ENCODE peak calls at places on chromosomes 2 and 18, in eight cellular contexts. T is Calu3; V is GM12878; Y is A549; G is stimulated activated CD4-positive, alpha-beta T cell treated with anti-CD3 and anti-CD28 coated beads, Interleukin-1b, Interleukin-23, amount 100 ng/mL, for 24 hours; R is ACHN; Q is AG10803; B is DMS153. K is an unnamed sample.

GRCh38 chr18:78514910-78515670 is 464.5 kb upstream of the SALL3 start:
- DNase-seq in V (no peak), B (no peak), G (no peak), Y (no peak), R (no peak), T (no peak), Q (no peak), K (peak)

GRCh38 chr2:23083963-23084362 is 301.0 kb upstream of the KLHL29 start:
- DNase-seq in B (no peak), R (no peak), Y (no peak), T (no peak), V (no peak), Q (no peak), G (no peak), K (no peak)

GRCh38 chr2:234913208-234913626 is 38.6 kb upstream of the SH3BP4 start:
- DNase-seq in R (no peak), G (no peak), T (no peak), B (peak), V (no peak), Q (no peak), Y (no peak), K (no peak)

GRCh38 chr2:121904656-121905055 is 149.2 kb downstream of the TSN start:
- DNase-seq in Y (no peak), Q (no peak), T (no peak), G (no peak), R (no peak), B (peak), V (no peak), K (no peak)

GRCh38 chr18:57438669-57439616 is 3.8 kb downstream of the ONECUT2 start:
- DNase-seq in V (no peak), B (no peak), Y (peak), T (peak), G (no peak), R (peak), Q (no peak), K (no peak)

GRCh38 chr2:173652311-173652710 is 297.6 kb downstream of the CDCA7 start:
- DNase-seq in R (peak), V (no peak), Y (peak), T (peak), B (peak), G (no peak), Q (peak), K (no peak)

GRCh38 chr2:142883526-142883925 is 6.1 kb downstream of the KYNU start:
- DNase-seq in V (no peak), T (no peak), Q (no peak), Y (no peak), B (no peak), R (no peak), G (no peak), K (no peak)

GRCh38 chr2:152433289-152433688 is 98.3 kb downstream of the FMNL2 start:
- DNase-seq in Y (no peak), R (no peak), Q (no peak), G (no peak), V (no peak), T (no peak), B (no peak), K (no peak)

GRCh38 chr18:29147944-29148343 is 971.0 kb upstream of the CDH2 start:
- DNase-seq in Q (peak), V (no peak), T (no peak), R (peak), G (no peak), B (no peak), Y (peak), K (no peak)

GRCh38 chr2:216665240-216665639 is 30.1 kb downstream of the IGFBP5 start:
- DNase-seq in V (no peak), B (no peak), Y (no peak), G (no peak), T (peak), Q (peak), R (no peak), K (no peak)

GRCh38 chr2:127155901-127156300 is 48.9 kb upstream of the BIN1 start:
- DNase-seq in B (no peak), Y (no peak), G (no peak), T (no peak), V (no peak), R (peak), Q (peak), K (peak)

GRCh38 chr2:66574701-66575624 is 140.0 kb downstream of the MEIS1 start:
- DNase-seq in G (no peak), T (peak), B (peak), R (peak), Y (peak), Q (peak), V (no peak), K (peak)

GRCh38 chr2:102473020-102473419 is at the start of gene SLC9A4:
- DNase-seq in Y (peak), R (peak), Q (peak), B (peak), V (no peak), T (peak), G (peak), K (peak)

GRCh38 chr18:3511980-3512379 is 62.0 kb downstream of the TGIF1 start:
- DNase-seq in R (peak), Y (peak), B (no peak), V (no peak), G (no peak), Q (peak), T (peak), K (no peak)

GRCh38 chr2:121104721-121105141 is 180.3 kb downstream of the TFCP2L1 start:
- DNase-seq in R (peak), G (no peak), Q (no peak), T (no peak), V (no peak), B (no peak), Y (no peak), K (no peak)

GRCh38 chr18:37435996-37436395 is 129.6 kb downstream of the CELF4 start:
- DNase-seq in R (peak), V (no peak), T (no peak), G (no peak), Q (peak), B (no peak), Y (no peak), K (no peak)

GRCh38 chr2:135685361-135685760 is 56.3 kb upstream of the UBXN4 start:
- DNase-seq in Q (peak), Y (no peak), B (no peak), G (no peak), V (no peak), R (no peak), T (no peak), K (no peak)

GRCh38 chr18:46152808-46153617 is 48.8 kb downstream of the HAUS1 start:
- DNase-seq in B (no peak), R (no peak), T (peak), G (no peak), Q (peak), Y (peak), V (no peak), K (peak)